ENCODE peak calls at places on chromosomes 11 and 22, in eight cellular contexts. I, M, V, L, U, A, F and D are unnamed samples.

GRCh38 chr11:13384837-13385417 is 78.1 kb downstream of the BTBD10 start:
- DNase-seq in I (peak), U (peak), F (peak), A (peak), V (no peak), L (peak), M (peak), D (peak)

GRCh38 chr11:44445500-44446340 is 119.7 kb upstream of the CD82 start:
- DNase-seq in A (no peak), U (no peak), V (no peak), I (no peak), M (no peak), F (peak), L (peak), D (peak)

GRCh38 chr11:10050561-10050960 is 243.5 kb downstream of the SBF2 start:
- DNase-seq in U (no peak), V (no peak), A (no peak), F (peak), I (peak), L (peak), M (no peak), D (no peak)

GRCh38 chr11:128157423-128158298 is 429.7 kb downstream of the ETS1 start:
- DNase-seq in V (peak), U (peak), F (peak), A (no peak), M (peak), L (peak), I (peak), D (peak)

GRCh38 chr11:101215069-101215468 is 85.5 kb upstream of the PGR start:
- DNase-seq in V (no peak), L (peak), M (no peak), I (no peak), A (no peak), F (peak), U (no peak), D (no peak)

GRCh38 chr11:75324189-75324588 is 27.3 kb downstream of the ARRB1 start:
- DNase-seq in A (no peak), L (no peak), U (no peak), I (no peak), V (no peak), M (no peak), F (no peak), D (no peak)

GRCh38 chr22:23385301-23386244 is 194.5 kb downstream of the IGLL1 start:
- DNase-seq in U (peak), A (peak), L (peak), V (peak), I (peak), F (peak), M (peak), D (peak)

GRCh38 chr11:42175203-42175602 is 715.8 kb upstream of the LRRC4C start:
- DNase-seq in M (no peak), A (peak), F (peak), I (no peak), V (peak), L (no peak), U (no peak), D (no peak)

GRCh38 chr22:35212020-35212419 is 45.3 kb upstream of the HMGXB4 start:
- DNase-seq in U (no peak), V (no peak), I (peak), L (no peak), M (peak), F (peak), A (no peak), D (no peak)

GRCh38 chr11:12207384-12208150 is 97.2 kb downstream of the MICAL2 start:
- DNase-seq in U (no peak), M (peak), L (no peak), V (no peak), A (peak), I (no peak), F (no peak), D (no peak)

GRCh38 chr11:118016094-118016493 is 29.9 kb downstream of the IL10RA start:
- DNase-seq in U (no peak), V (no peak), M (no peak), A (no peak), I (no peak), F (no peak), L (no peak), D (no peak)

GRCh38 chr11:41250408-41250807 is 209.0 kb downstream of the LRRC4C start:
- DNase-seq in M (no peak), V (no peak), U (no peak), I (no peak), L (no peak), F (no peak), A (no peak), D (no peak)

GRCh38 chr22:31488988-31489617 is 539 bp downstream of the EIF4ENIF1 start:
- DNase-seq in A (no peak), V (no peak), M (peak), U (no peak), L (peak), F (peak), I (peak), D (peak)